ENCODE peak calls at places on chromosomes 13 and 19, in seven cellular contexts. C is GM23338, D is A673, P is bronchial epithelial cell, R is right lobe of liver, I is IMR-90, J is GM06990. V is an unnamed sample. For H3K36me3, the result is how much of the 10 kb centered on the place peaks cover.

GRCh38 chr19:47609885-47610545 is 1.1 kb downstream of the BICRA start:
- DNase-seq in D (peak), P (no peak), R (peak), C (peak), J (peak), I (peak), V (peak)

GRCh38 chr19:13134626-13135025 is 15.5 kb downstream of the STX10 start:
- DNase-seq in D (no peak), C (no peak), I (no peak), R (no peak), P (no peak), J (no peak), V (peak)

GRCh38 chr19:34319230-34319585 is 45.8 kb upstream of the GPI start:
- DNase-seq in J (no peak), I (no peak), R (no peak), P (peak), D (no peak), C (no peak), V (no peak)

GRCh38 chr13:97028441-97029299 is 34.4 kb upstream of the OXGR1 start:
- DNase-seq in I (peak), P (peak), D (peak), R (peak), C (peak), J (peak), V (peak)

GRCh38 chr19:51010066-51010795 is 8.8 kb upstream of the KLK8 start:
- DNase-seq in R (no peak), I (no peak), P (peak), J (no peak), C (no peak), D (no peak), V (no peak)

GRCh38 chr13:105159794-105160193 is 1375.7 kb downstream of the EFNB2 start:
- DNase-seq in D (no peak), J (no peak), I (no peak), P (no peak), R (no peak), C (no peak), V (no peak)

GRCh38 chr19:1122972-1123363 is 19.2 kb downstream of the GPX4 start:
- DNase-seq in I (peak), P (peak), R (no peak), D (peak), J (peak), C (peak), V (peak)

GRCh38 chr19:8206147-8207087 is 2.8 kb upstream of the CERS4 start:
- DNase-seq in I (no peak), P (no peak), R (no peak), D (no peak), C (peak), J (no peak), V (peak)

GRCh38 chr13:80558074-80558473 is 217.1 kb upstream of the SPRY2 start:
- DNase-seq in P (no peak), I (no peak), C (no peak), D (no peak), J (no peak), R (peak), V (no peak)

GRCh38 chr13:76383671-76384461 is 502.3 kb downstream of the KCTD12 start:
- DNase-seq in I (peak), P (peak), R (no peak), J (no peak), D (no peak), C (no peak), V (peak)

GRCh38 chr13:28792992-28793391 is 27.1 kb upstream of the MTUS2 start:
- DNase-seq in P (no peak), R (no peak), I (peak), D (no peak), C (no peak), J (no peak), V (peak)

GRCh38 chr13:105177265-105177900 is 1358.1 kb downstream of the EFNB2 start:
- DNase-seq in R (no peak), I (no peak), C (no peak), P (no peak), J (no peak), D (no peak), V (no peak)

GRCh38 chr13:59458908-59459579 is 704.7 kb downstream of the DIAPH3 start:
- DNase-seq in D (peak), J (no peak), R (no peak), C (peak), P (peak), I (peak), V (peak)

GRCh38 chr19:12034610-12035009 is 869 bp downstream of the ZNF433 start:
- DNase-seq in C (peak), D (no peak), I (no peak), J (no peak), P (no peak), R (no peak), V (no peak)

GRCh38 chr19:33385956-33386355 is 12.4 kb downstream of the CEBPG start:
- DNase-seq in P (no peak), J (no peak), I (no peak), R (peak), D (no peak), C (no peak), V (peak)

GRCh38 chr19:43625918-43626579 is 6.6 kb upstream of the ZNF428 start:
- DNase-seq in I (no peak), R (no peak), J (no peak), C (peak), D (peak), P (no peak), V (peak)

GRCh38 chr13:52067237-52067636 is 42.7 kb downstream of the UTP14C start:
- DNase-seq in D (no peak), J (no peak), I (no peak), C (peak), R (no peak), P (no peak), V (no peak)

GRCh38 chr13:52070929-52071523 is 46.5 kb downstream of the UTP14C start:
- DNase-seq in D (peak), I (peak), R (no peak), J (no peak), P (peak), C (no peak), V (peak)
- TF ChIP-seq CTCF in D (no peak), I (peak), R (peak), J (peak), P (peak), C (peak), V (peak)

DNA sequence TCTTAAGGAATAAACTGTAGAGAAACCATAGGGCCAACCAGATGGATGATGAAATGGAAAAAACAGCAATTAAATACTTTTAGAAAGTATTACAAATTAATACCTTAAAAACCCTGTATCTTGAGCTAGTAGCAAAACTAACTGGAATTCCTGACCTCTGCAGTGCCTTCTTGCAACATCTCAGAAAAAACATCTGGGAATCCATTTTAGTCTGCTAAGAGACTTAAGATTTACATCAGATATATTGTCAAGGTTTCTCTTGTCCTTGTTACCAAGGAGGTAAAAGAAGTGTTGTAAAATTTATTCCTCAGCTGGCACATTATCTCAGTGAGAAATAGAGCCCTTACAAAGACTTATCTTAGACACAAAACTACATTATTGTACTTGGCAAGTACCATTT is 18.5 kb downstream of the KCNRG start:
- DNase-seq in I (peak), D (no peak), P (no peak), R (no peak), J (no peak), C (no peak), V (no peak)
- H3K36me3 ChIP-seq in I (under half), D (under half), P (under half), R (under half), J (under half), C (under half), V (under half)

GRCh38 chr19:54137913-54138776 is 583 bp downstream of the CNOT3 start:
- DNase-seq in R (no peak), P (no peak), I (no peak), C (peak), D (no peak), J (peak), V (peak)
- TF ChIP-seq CTCF in R (no peak), P (peak), I (peak), C (peak), D (no peak), J (no peak), V (no peak)

DNA sequence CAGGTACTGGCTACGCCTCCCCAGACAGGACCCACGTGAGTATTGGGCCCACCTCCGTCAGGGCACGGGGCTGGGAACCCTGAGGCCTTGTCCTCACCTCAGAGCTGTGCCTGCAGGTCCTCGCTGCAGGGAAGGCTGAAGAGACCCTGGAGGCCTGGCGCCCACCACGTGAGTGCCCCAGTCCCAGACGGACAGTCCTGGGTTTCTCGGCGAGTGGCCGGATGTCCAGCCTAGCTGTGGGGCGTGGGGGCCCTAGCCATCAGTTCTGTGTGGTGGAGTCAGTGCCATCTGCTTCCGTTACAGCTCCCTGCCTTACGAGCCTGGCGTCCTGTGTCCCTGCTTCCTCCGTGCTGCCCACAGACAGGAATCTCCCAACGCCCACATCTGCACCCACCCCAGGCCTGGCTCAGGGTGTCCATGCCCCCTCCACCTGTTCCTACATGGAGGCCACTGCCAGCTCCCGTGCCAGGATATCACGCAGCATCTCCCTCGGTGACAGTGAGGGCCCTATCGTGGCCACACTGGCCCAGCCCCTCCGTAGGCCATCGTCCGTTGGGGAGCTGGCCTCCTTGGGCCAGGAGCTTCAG is 7.8 kb upstream of the OVOL3 start:
- DNase-seq in I (no peak), P (no peak), C (no peak), D (no peak), R (no peak), J (no peak), V (peak)
- H3K36me3 ChIP-seq in I (under half), P (under half), C (under half), D (under half), R (under half), J (under half), V (under half)

GRCh38 chr19:10985502-10985901 is 24.7 kb downstream of the SMARCA4 start:
- DNase-seq in D (no peak), R (no peak), P (no peak), I (no peak), C (no peak), J (no peak), V (peak)

GRCh38 chr19:10986301-10987127 is 25.7 kb downstream of the SMARCA4 start:
- DNase-seq in R (no peak), I (no peak), C (no peak), D (no peak), P (no peak), J (no peak), V (peak)

GRCh38 chr19:10981496-10981895 is 20.7 kb downstream of the SMARCA4 start:
- DNase-seq in C (no peak), I (peak), J (no peak), D (no peak), R (no peak), P (no peak), V (peak)

GRCh38 chr19:10987621-10988297 is 26.9 kb downstream of the SMARCA4 start:
- DNase-seq in C (no peak), I (no peak), R (no peak), P (no peak), J (no peak), D (no peak), V (peak)

DNA sequence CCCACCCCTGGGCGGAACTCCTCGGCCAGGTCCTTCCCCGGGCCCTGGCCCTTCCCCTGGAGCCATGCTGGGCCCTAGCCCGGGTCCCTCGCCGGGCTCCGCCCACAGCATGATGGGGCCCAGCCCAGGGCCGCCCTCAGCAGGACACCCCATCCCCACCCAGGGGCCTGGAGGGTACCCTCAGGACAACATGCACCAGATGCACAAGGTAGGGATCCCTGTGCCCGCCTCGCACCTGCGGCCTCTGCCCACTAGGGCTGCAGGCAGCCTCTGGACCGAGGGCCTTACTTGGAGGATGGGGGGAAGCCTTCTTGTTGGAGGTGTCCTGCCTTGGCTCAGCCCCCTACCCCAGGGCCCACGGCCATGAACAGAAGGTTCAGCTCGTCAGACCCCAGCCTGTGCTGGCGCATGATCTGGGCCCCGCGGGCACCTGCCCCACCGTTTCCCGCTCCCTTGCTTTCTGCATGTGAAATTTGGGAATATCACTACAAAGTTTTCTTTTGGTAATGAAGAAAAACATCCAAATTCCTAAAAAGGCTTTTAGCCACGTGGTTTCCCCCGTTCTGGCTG is 23.4 kb downstream of the SMARCA4 start:
- DNase-seq in D (no peak), J (no peak), I (no peak), P (no peak), R (no peak), C (no peak), V (peak)
- TF ChIP-seq CTCF in D (no peak), J (no peak), I (no peak), P (no peak), R (no peak), C (no peak), V (no peak)

GRCh38 chr19:3617463-3617862 is 9.1 kb downstream of the CACTIN start:
- DNase-seq in C (peak), I (no peak), D (no peak), R (no peak), P (no peak), J (peak), V (no peak)
- H3K36me3 ChIP-seq in C (under half), I (under half), D (under half), R (under half), P (under half), J (under half), V (under half)

DNA sequence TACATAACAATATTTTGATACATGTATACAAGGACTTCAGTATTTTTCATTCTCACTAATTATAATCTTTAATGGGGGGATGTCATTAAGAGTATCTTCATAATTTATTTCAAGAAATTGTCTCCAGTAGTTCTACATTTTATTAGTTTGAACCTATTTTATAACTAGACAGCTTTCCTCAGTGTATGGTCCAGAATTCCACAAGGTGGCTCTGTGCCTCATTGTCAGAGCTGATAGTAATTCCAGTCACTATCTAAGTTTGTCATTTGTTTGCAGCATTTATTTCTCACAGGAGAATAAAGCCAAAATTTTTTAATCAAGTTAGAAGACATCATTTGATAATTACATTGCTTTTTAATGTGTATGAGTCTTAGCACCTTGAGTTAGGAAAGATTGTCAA is 1633.0 kb upstream of the PCDH20 start:
- DNase-seq in R (no peak), C (peak), P (no peak), J (no peak), I (peak), D (peak), V (no peak)
- TF ChIP-seq CTCF in R (no peak), C (peak), P (no peak), J (no peak), I (peak), D (peak), V (peak)

GRCh38 chr13:113840541-113841354 is 23.1 kb downstream of the GAS6 start:
- DNase-seq in P (no peak), C (no peak), R (no peak), J (no peak), I (no peak), D (no peak), V (no peak)
- H3K36me3 ChIP-seq in P (under half), C (under half), R (under half), J (under half), I (half or more), D (under half), V (under half)

GRCh38 chr13:46994492-46994891 is 97.6 kb upstream of the HTR2A start:
- DNase-seq in D (no peak), I (no peak), P (no peak), R (no peak), J (no peak), C (no peak), V (no peak)

GRCh38 chr13:46995874-46996273 is 99.0 kb upstream of the HTR2A start:
- DNase-seq in I (no peak), P (no peak), C (no peak), J (peak), D (no peak), R (no peak), V (no peak)

GRCh38 chr13:46996316-46996715 is 99.5 kb upstream of the HTR2A start:
- DNase-seq in C (no peak), R (no peak), J (peak), I (no peak), D (no peak), P (no peak), V (no peak)

GRCh38 chr13:46992383-46992952 is 95.6 kb upstream of the HTR2A start:
- DNase-seq in P (peak), C (peak), R (no peak), J (no peak), I (no peak), D (peak), V (peak)
- TF ChIP-seq CTCF in P (peak), C (peak), R (no peak), J (peak), I (peak), D (peak), V (peak)

V was measured in osteoblast.